ENCODE peak calls at places on chromosomes 16 and 17, in five cellular contexts. One of them, this sample, is unnamed.

GRCh38 chr17:27209316-27209715 is 84.6 kb upstream of the WSB1 start:
- DNase-seq in mucosa of descending colon: no peak
- DNase-seq in endothelial cell: no peak
- DNase-seq in B cell: no peak
- DNase-seq in coronary artery: no peak
- DNase-seq in this sample: no peak

GRCh38 chr17:7853693-7854043 is 1.2 kb upstream of the TMEM88 start:
- DNase-seq in coronary artery: peak; percentile 71
- DNase-seq in endothelial cell: no peak
- DNase-seq in B cell: peak; percentile 13
- DNase-seq in mucosa of descending colon: no peak
- DNase-seq in this sample: no peak

GRCh38 chr17:82924214-82924613 is 84.4 kb upstream of the ZNF750 start:
- DNase-seq in B cell: no peak
- DNase-seq in endothelial cell: no peak
- DNase-seq in coronary artery: no peak
- DNase-seq in mucosa of descending colon: no peak
- DNase-seq in this sample: no peak

GRCh38 chr17:7559307-7560171 is 989 bp downstream of the TNFSF13 start:
- DNase-seq in mucosa of descending colon: peak; percentile 38
- DNase-seq in endothelial cell: no peak
- DNase-seq in B cell: no peak
- DNase-seq in coronary artery: no peak
- DNase-seq in this sample: no peak

GRCh38 chr17:33218657-33219298 is 74.3 kb downstream of the ASIC2 start:
- DNase-seq in mucosa of descending colon: no peak
- DNase-seq in coronary artery: no peak
- DNase-seq in endothelial cell: no peak
- DNase-seq in B cell: no peak
- DNase-seq in this sample: no peak

GRCh38 chr17:44557653-44558285 is 485 bp downstream of the FZD2 start:
- DNase-seq in B cell: no peak
- DNase-seq in coronary artery: no peak
- DNase-seq in mucosa of descending colon: peak; percentile 42
- DNase-seq in endothelial cell: peak; percentile 39
- DNase-seq in this sample: peak; percentile 31

GRCh38 chr16:9092963-9093477 is 1.6 kb downstream of the HAPSTR1 start:
- DNase-seq in coronary artery: no peak
- DNase-seq in mucosa of descending colon: peak; percentile 65
- DNase-seq in B cell: no peak
- DNase-seq in endothelial cell: peak; percentile 15
- DNase-seq in this sample: peak; percentile 33

GRCh38 chr17:36731091-36731490 is 129.7 kb downstream of the MRM1 start:
- DNase-seq in coronary artery: no peak
- DNase-seq in endothelial cell: no peak
- DNase-seq in mucosa of descending colon: peak; percentile 46
- DNase-seq in B cell: no peak
- DNase-seq in this sample: no peak

GRCh38 chr16:8961811-8962390 is 1.8 kb downstream of the USP7 start:
- DNase-seq in coronary artery: no peak
- DNase-seq in B cell: peak; percentile 43
- DNase-seq in endothelial cell: no peak
- DNase-seq in mucosa of descending colon: no peak
- DNase-seq in this sample: no peak

GRCh38 chr17:48505788-48506187 is 25.0 kb downstream of the HOXB1 start:
- DNase-seq in mucosa of descending colon: no peak
- DNase-seq in B cell: no peak
- DNase-seq in coronary artery: no peak
- DNase-seq in endothelial cell: no peak
- DNase-seq in this sample: peak; percentile 35

GRCh38 chr17:8837438-8838075 is 29.9 kb downstream of the PIK3R6 start:
- DNase-seq in endothelial cell: no peak
- DNase-seq in B cell: no peak
- DNase-seq in mucosa of descending colon: no peak
- DNase-seq in coronary artery: no peak
- DNase-seq in this sample: no peak

GRCh38 chr17:16947470-16947869 is 24.4 kb downstream of the TNFRSF13B start:
- DNase-seq in endothelial cell: no peak
- DNase-seq in mucosa of descending colon: no peak
- DNase-seq in coronary artery: no peak
- DNase-seq in B cell: no peak
- DNase-seq in this sample: no peak

GRCh38 chr17:40168262-40168832 is 8.9 kb upstream of the RAPGEFL1 start:
- DNase-seq in B cell: peak; percentile 54
- DNase-seq in mucosa of descending colon: no peak
- DNase-seq in coronary artery: no peak
- DNase-seq in endothelial cell: no peak
- DNase-seq in this sample: no peak

GRCh38 chr16:77344306-77344705 is 90.5 kb downstream of the ADAMTS18 start:
- DNase-seq in endothelial cell: no peak
- DNase-seq in mucosa of descending colon: no peak
- DNase-seq in coronary artery: no peak
- DNase-seq in B cell: no peak
- DNase-seq in this sample: no peak

GRCh38 chr16:50680907-50681885 is at the start of gene SNX20:
- DNase-seq in endothelial cell: no peak
- DNase-seq in mucosa of descending colon: peak; percentile 45
- DNase-seq in B cell: peak; percentile 79
- DNase-seq in coronary artery: no peak
- DNase-seq in this sample: peak; percentile 53

GRCh38 chr17:17728550-17729251 is 47.4 kb downstream of the RAI1 start:
- DNase-seq in mucosa of descending colon: no peak
- DNase-seq in coronary artery: no peak
- DNase-seq in endothelial cell: no peak
- DNase-seq in B cell: no peak
- DNase-seq in this sample: no peak

GRCh38 chr16:8641671-8642070 is 20.2 kb downstream of the METTL22 start:
- DNase-seq in coronary artery: no peak
- DNase-seq in endothelial cell: no peak
- DNase-seq in B cell: no peak
- DNase-seq in mucosa of descending colon: no peak
- DNase-seq in this sample: no peak

GRCh38 chr17:2214047-2214717 is 89.4 kb downstream of the SMG6 start:
- DNase-seq in endothelial cell: no peak
- DNase-seq in coronary artery: peak; percentile 82
- DNase-seq in B cell: no peak
- DNase-seq in mucosa of descending colon: no peak
- DNase-seq in this sample: no peak

GRCh38 chr16:29708917-29709600 is 30.1 kb downstream of the QPRT start:
- DNase-seq in B cell: no peak
- DNase-seq in mucosa of descending colon: no peak
- DNase-seq in endothelial cell: no peak
- DNase-seq in coronary artery: no peak
- DNase-seq in this sample: no peak

GRCh38 chr17:50147841-50148225 is 2.6 kb downstream of the PPP1R9B start:
- DNase-seq in coronary artery: no peak
- DNase-seq in endothelial cell: no peak
- DNase-seq in B cell: no peak
- DNase-seq in mucosa of descending colon: no peak
- DNase-seq in this sample: no peak

GRCh38 chr17:68909066-68909465 is 46.1 kb downstream of the ABCA8 start:
- DNase-seq in mucosa of descending colon: no peak
- DNase-seq in B cell: no peak
- DNase-seq in endothelial cell: no peak
- DNase-seq in coronary artery: no peak
- DNase-seq in this sample: no peak

GRCh38 chr16:1381655-1382406 is 30.1 kb downstream of the GNPTG start:
- DNase-seq in endothelial cell: no peak
- DNase-seq in mucosa of descending colon: no peak
- DNase-seq in coronary artery: no peak
- DNase-seq in B cell: no peak
- DNase-seq in this sample: no peak

GRCh38 chr16:54080524-54081008 is 206.0 kb downstream of the IRX3 start:
- DNase-seq in coronary artery: no peak
- DNase-seq in mucosa of descending colon: no peak
- DNase-seq in endothelial cell: no peak
- DNase-seq in B cell: no peak
- DNase-seq in this sample: no peak

GRCh38 chr17:76710863-76711611 is at the start of gene MXRA7:
- DNase-seq in coronary artery: peak; percentile 90
- DNase-seq in mucosa of descending colon: peak; percentile 78
- DNase-seq in B cell: peak; percentile 64
- DNase-seq in endothelial cell: peak; percentile 65
- DNase-seq in this sample: peak; percentile 80

GRCh38 chr17:17236295-17237025 is 508 bp downstream of the FLCN start:
- DNase-seq in endothelial cell: no peak
- DNase-seq in coronary artery: no peak
- DNase-seq in mucosa of descending colon: no peak
- DNase-seq in B cell: no peak
- DNase-seq in this sample: peak; percentile 22

GRCh38 chr17:8162997-8163977 is 539 bp upstream of the VAMP2 start:
- DNase-seq in endothelial cell: no peak
- DNase-seq in mucosa of descending colon: peak; percentile 61
- DNase-seq in coronary artery: peak; percentile 79
- DNase-seq in B cell: no peak
- DNase-seq in this sample: no peak

GRCh38 chr16:56348168-56349085 is 76.9 kb downstream of the AMFR start:
- DNase-seq in B cell: no peak
- DNase-seq in endothelial cell: no peak
- DNase-seq in mucosa of descending colon: peak; percentile 9
- DNase-seq in coronary artery: no peak
- DNase-seq in this sample: no peak

GRCh38 chr16:84924339-84925091 is 86.8 kb downstream of the ZDHHC7 start:
- DNase-seq in endothelial cell: no peak
- DNase-seq in mucosa of descending colon: no peak
- DNase-seq in coronary artery: no peak
- DNase-seq in B cell: no peak
- DNase-seq in this sample: no peak

GRCh38 chr16:47448830-47449575 is 11.9 kb downstream of the ITFG1 start:
- DNase-seq in endothelial cell: no peak
- DNase-seq in coronary artery: no peak
- DNase-seq in mucosa of descending colon: no peak
- DNase-seq in B cell: no peak
- DNase-seq in this sample: no peak

GRCh38 chr17:1905190-1905919 is 75.5 kb downstream of the RPA1 start:
- DNase-seq in mucosa of descending colon: peak; percentile 18
- DNase-seq in endothelial cell: no peak
- DNase-seq in coronary artery: no peak
- DNase-seq in B cell: no peak
- DNase-seq in this sample: no peak

GRCh38 chr16:76199681-76200210 is 77.5 kb upstream of the CNTNAP4 start:
- DNase-seq in coronary artery: no peak
- DNase-seq in mucosa of descending colon: no peak
- DNase-seq in endothelial cell: no peak
- DNase-seq in B cell: no peak
- DNase-seq in this sample: no peak

GRCh38 chr17:40615989-40616476 is 31.6 kb downstream of the SMARCE1 start:
- DNase-seq in endothelial cell: no peak
- DNase-seq in B cell: no peak
- DNase-seq in coronary artery: no peak
- DNase-seq in mucosa of descending colon: no peak
- DNase-seq in this sample: no peak

GRCh38 chr17:32484041-32484461 is 2.7 kb upstream of the CDK5R1 start:
- DNase-seq in B cell: no peak
- DNase-seq in endothelial cell: no peak
- DNase-seq in mucosa of descending colon: no peak
- DNase-seq in coronary artery: no peak
- DNase-seq in this sample: no peak

GRCh38 chr17:56939869-56940484 is 20.9 kb downstream of the COIL start:
- DNase-seq in coronary artery: no peak
- DNase-seq in endothelial cell: no peak
- DNase-seq in mucosa of descending colon: no peak
- DNase-seq in B cell: no peak
- DNase-seq in this sample: no peak

GRCh38 chr17:77371117-77371887 is 230.5 kb downstream of the SEC14L1 start:
- DNase-seq in mucosa of descending colon: peak; percentile 34
- DNase-seq in coronary artery: no peak
- DNase-seq in endothelial cell: no peak
- DNase-seq in B cell: no peak
- DNase-seq in this sample: no peak

GRCh38 chr17:63399316-63399715 is 46.8 kb downstream of the CYB561 start:
- DNase-seq in coronary artery: no peak
- DNase-seq in endothelial cell: no peak
- DNase-seq in mucosa of descending colon: no peak
- DNase-seq in B cell: no peak
- DNase-seq in this sample: no peak
- TF ChIP-seq CTCF in coronary artery: no peak
- TF ChIP-seq CTCF in endothelial cell: no peak
- TF ChIP-seq CTCF in mucosa of descending colon: no peak
- TF ChIP-seq CTCF in B cell: no peak
- TF ChIP-seq CTCF in this sample: no peak

GRCh38 chr17:42775534-42776098 is 2.4 kb downstream of the VPS25 start:
- DNase-seq in endothelial cell: peak; percentile 50
- DNase-seq in B cell: no peak
- DNase-seq in mucosa of descending colon: no peak
- DNase-seq in coronary artery: no peak
- DNase-seq in this sample: no peak
- TF ChIP-seq CTCF in endothelial cell: peak; percentile 32
- TF ChIP-seq CTCF in B cell: no peak
- TF ChIP-seq CTCF in mucosa of descending colon: no peak
- TF ChIP-seq CTCF in coronary artery: no peak
- TF ChIP-seq CTCF in this sample: no peak

GRCh38 chr16:13919330-13919682 is 648 bp upstream of the ERCC4 start:
- DNase-seq in coronary artery: no peak
- DNase-seq in B cell: no peak
- DNase-seq in mucosa of descending colon: no peak
- DNase-seq in endothelial cell: no peak
- DNase-seq in this sample: no peak
- TF ChIP-seq CTCF in coronary artery: no peak
- TF ChIP-seq CTCF in B cell: no peak
- TF ChIP-seq CTCF in mucosa of descending colon: no peak
- TF ChIP-seq CTCF in endothelial cell: no peak
- TF ChIP-seq CTCF in this sample: no peak

GRCh38 chr16:72836985-72837384 is 210.9 kb downstream of the ZFHX3 start:
- DNase-seq in B cell: no peak
- DNase-seq in endothelial cell: no peak
- DNase-seq in mucosa of descending colon: no peak
- DNase-seq in coronary artery: no peak
- DNase-seq in this sample: no peak
- TF ChIP-seq CTCF in B cell: no peak
- TF ChIP-seq CTCF in endothelial cell: no peak
- TF ChIP-seq CTCF in mucosa of descending colon: no peak
- TF ChIP-seq CTCF in coronary artery: no peak
- TF ChIP-seq CTCF in this sample: no peak

GRCh38 chr16:82341146-82341669 is 171.2 kb upstream of the MPHOSPH6 start:
- DNase-seq in mucosa of descending colon: no peak
- DNase-seq in coronary artery: no peak
- DNase-seq in endothelial cell: no peak
- DNase-seq in B cell: no peak
- DNase-seq in this sample: no peak

GRCh38 chr16:82340531-82340930 is 170.5 kb upstream of the MPHOSPH6 start:
- DNase-seq in endothelial cell: no peak
- DNase-seq in mucosa of descending colon: no peak
- DNase-seq in B cell: no peak
- DNase-seq in coronary artery: no peak
- DNase-seq in this sample: no peak

GRCh38 chr16:82345318-82345717 is 175.3 kb upstream of the MPHOSPH6 start:
- DNase-seq in coronary artery: no peak
- DNase-seq in mucosa of descending colon: no peak
- DNase-seq in endothelial cell: no peak
- DNase-seq in B cell: no peak
- DNase-seq in this sample: no peak

DNA sequence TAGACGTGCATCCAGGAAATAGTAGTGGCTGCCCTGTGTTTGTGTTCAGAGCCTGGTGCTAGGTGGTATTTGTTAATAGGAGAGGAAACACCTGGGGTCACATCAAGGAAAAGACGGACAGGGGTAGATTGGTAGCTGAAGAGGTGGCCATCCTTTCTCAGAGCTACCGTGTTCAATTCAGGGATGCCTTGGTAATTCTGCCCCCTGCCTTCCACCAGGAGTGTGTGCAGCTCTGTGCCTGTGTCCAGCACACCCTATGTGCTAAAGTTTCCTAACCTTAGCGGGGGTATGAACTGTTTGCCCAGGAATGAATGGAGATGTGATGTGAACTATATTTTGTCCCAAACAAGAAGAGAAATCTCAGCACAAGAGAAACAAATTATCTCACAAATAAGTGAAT is 174.1 kb upstream of the MPHOSPH6 start:
- DNase-seq in coronary artery: no peak
- DNase-seq in B cell: no peak
- DNase-seq in mucosa of descending colon: no peak
- DNase-seq in endothelial cell: peak; percentile 22
- DNase-seq in this sample: no peak
- TF ChIP-seq CTCF in coronary artery: no peak
- TF ChIP-seq CTCF in B cell: no peak
- TF ChIP-seq CTCF in mucosa of descending colon: no peak
- TF ChIP-seq CTCF in endothelial cell: peak; percentile 47
- TF ChIP-seq CTCF in this sample: no peak